ENCODE peak calls at places on chromosomes 11 and 22, in ten cellular contexts. One of them, this sample, is unnamed.

GRCh38 chr11:95088946-95089619 is 563 bp upstream of the ENDOD1 start:
- DNase-seq in activated CD4-positive, CD25-positive, alpha-beta regulatory T cell treated with anti-CD3 and anti-CD28 coated beads, Interleukin-2, amount 50 U/mL, for 72 hours: no peak
- DNase-seq in NCI-H1930: no peak
- DNase-seq in activated effector memory CD4-positive, alpha-beta T cell treated with Interleukin-2 at 50 U/mL for 16 hours: no peak
- DNase-seq in cardiac fibroblast: no peak
- DNase-seq in activated CD8-positive, alpha-beta memory T cell treated with anti-CD3 and anti-CD28 coated beads, Interleukin-2, amount 10 ng/mL, durations not matched to agents 7 days and 5 days: peak
- DNase-seq in GM12865: peak
- DNase-seq in T-helper 17 cell: no peak
- DNase-seq in GM19239: no peak
- DNase-seq in T follicular helper cell: no peak
- DNase-seq in this sample: no peak

GRCh38 chr11:104524276-104524675 is 360.3 kb upstream of the PDGFD start:
- DNase-seq in GM12865: no peak
- DNase-seq in T-helper 17 cell: no peak
- DNase-seq in cardiac fibroblast: peak
- DNase-seq in T follicular helper cell: no peak
- DNase-seq in GM19239: no peak
- DNase-seq in activated effector memory CD4-positive, alpha-beta T cell treated with Interleukin-2 at 50 U/mL for 16 hours: no peak
- DNase-seq in activated CD4-positive, CD25-positive, alpha-beta regulatory T cell treated with anti-CD3 and anti-CD28 coated beads, Interleukin-2, amount 50 U/mL, for 72 hours: no peak
- DNase-seq in NCI-H1930: no peak
- DNase-seq in activated CD8-positive, alpha-beta memory T cell treated with anti-CD3 and anti-CD28 coated beads, Interleukin-2, amount 10 ng/mL, durations not matched to agents 7 days and 5 days: no peak
- DNase-seq in this sample: no peak

GRCh38 chr11:35182317-35182939 is 43.5 kb downstream of the CD44 start:
- DNase-seq in activated CD8-positive, alpha-beta memory T cell treated with anti-CD3 and anti-CD28 coated beads, Interleukin-2, amount 10 ng/mL, durations not matched to agents 7 days and 5 days: no peak
- DNase-seq in T-helper 17 cell: no peak
- DNase-seq in GM12865: peak
- DNase-seq in T follicular helper cell: no peak
- DNase-seq in GM19239: peak
- DNase-seq in cardiac fibroblast: no peak
- DNase-seq in activated CD4-positive, CD25-positive, alpha-beta regulatory T cell treated with anti-CD3 and anti-CD28 coated beads, Interleukin-2, amount 50 U/mL, for 72 hours: no peak
- DNase-seq in activated effector memory CD4-positive, alpha-beta T cell treated with Interleukin-2 at 50 U/mL for 16 hours: no peak
- DNase-seq in NCI-H1930: no peak
- DNase-seq in this sample: no peak

GRCh38 chr11:8905528-8906165 is 5.3 kb upstream of the AKIP1 start:
- DNase-seq in NCI-H1930: no peak
- DNase-seq in cardiac fibroblast: peak
- DNase-seq in activated CD4-positive, CD25-positive, alpha-beta regulatory T cell treated with anti-CD3 and anti-CD28 coated beads, Interleukin-2, amount 50 U/mL, for 72 hours: no peak
- DNase-seq in activated effector memory CD4-positive, alpha-beta T cell treated with Interleukin-2 at 50 U/mL for 16 hours: no peak
- DNase-seq in GM12865: no peak
- DNase-seq in GM19239: no peak
- DNase-seq in T-helper 17 cell: no peak
- DNase-seq in T follicular helper cell: no peak
- DNase-seq in activated CD8-positive, alpha-beta memory T cell treated with anti-CD3 and anti-CD28 coated beads, Interleukin-2, amount 10 ng/mL, durations not matched to agents 7 days and 5 days: no peak
- DNase-seq in this sample: no peak

GRCh38 chr22:32708835-32709234 is 92.7 kb upstream of the TIMP3 start:
- DNase-seq in activated CD8-positive, alpha-beta memory T cell treated with anti-CD3 and anti-CD28 coated beads, Interleukin-2, amount 10 ng/mL, durations not matched to agents 7 days and 5 days: no peak
- DNase-seq in activated effector memory CD4-positive, alpha-beta T cell treated with Interleukin-2 at 50 U/mL for 16 hours: no peak
- DNase-seq in NCI-H1930: no peak
- DNase-seq in cardiac fibroblast: peak
- DNase-seq in activated CD4-positive, CD25-positive, alpha-beta regulatory T cell treated with anti-CD3 and anti-CD28 coated beads, Interleukin-2, amount 50 U/mL, for 72 hours: no peak
- DNase-seq in T-helper 17 cell: no peak
- DNase-seq in GM12865: no peak
- DNase-seq in GM19239: no peak
- DNase-seq in T follicular helper cell: no peak
- DNase-seq in this sample: no peak

GRCh38 chr11:123139206-123139605 is 55.8 kb downstream of the CLMP start:
- DNase-seq in activated effector memory CD4-positive, alpha-beta T cell treated with Interleukin-2 at 50 U/mL for 16 hours: no peak
- DNase-seq in NCI-H1930: no peak
- DNase-seq in GM12865: no peak
- DNase-seq in cardiac fibroblast: no peak
- DNase-seq in T-helper 17 cell: no peak
- DNase-seq in GM19239: no peak
- DNase-seq in activated CD8-positive, alpha-beta memory T cell treated with anti-CD3 and anti-CD28 coated beads, Interleukin-2, amount 10 ng/mL, durations not matched to agents 7 days and 5 days: no peak
- DNase-seq in T follicular helper cell: no peak
- DNase-seq in activated CD4-positive, CD25-positive, alpha-beta regulatory T cell treated with anti-CD3 and anti-CD28 coated beads, Interleukin-2, amount 50 U/mL, for 72 hours: no peak
- DNase-seq in this sample: no peak

GRCh38 chr22:44683881-44684280 is 18.1 kb upstream of the PRR5 start:
- DNase-seq in cardiac fibroblast: no peak
- DNase-seq in activated CD8-positive, alpha-beta memory T cell treated with anti-CD3 and anti-CD28 coated beads, Interleukin-2, amount 10 ng/mL, durations not matched to agents 7 days and 5 days: no peak
- DNase-seq in activated CD4-positive, CD25-positive, alpha-beta regulatory T cell treated with anti-CD3 and anti-CD28 coated beads, Interleukin-2, amount 50 U/mL, for 72 hours: no peak
- DNase-seq in GM12865: no peak
- DNase-seq in T-helper 17 cell: no peak
- DNase-seq in activated effector memory CD4-positive, alpha-beta T cell treated with Interleukin-2 at 50 U/mL for 16 hours: no peak
- DNase-seq in NCI-H1930: no peak
- DNase-seq in GM19239: no peak
- DNase-seq in T follicular helper cell: no peak
- DNase-seq in this sample: no peak

GRCh38 chr22:41939981-41940852 is 6.7 kb downstream of the CENPM start:
- DNase-seq in cardiac fibroblast: no peak
- DNase-seq in NCI-H1930: no peak
- DNase-seq in T-helper 17 cell: peak
- DNase-seq in T follicular helper cell: peak
- DNase-seq in activated CD8-positive, alpha-beta memory T cell treated with anti-CD3 and anti-CD28 coated beads, Interleukin-2, amount 10 ng/mL, durations not matched to agents 7 days and 5 days: peak
- DNase-seq in activated CD4-positive, CD25-positive, alpha-beta regulatory T cell treated with anti-CD3 and anti-CD28 coated beads, Interleukin-2, amount 50 U/mL, for 72 hours: peak
- DNase-seq in GM19239: no peak
- DNase-seq in activated effector memory CD4-positive, alpha-beta T cell treated with Interleukin-2 at 50 U/mL for 16 hours: peak
- DNase-seq in GM12865: peak
- DNase-seq in this sample: no peak

GRCh38 chr11:46308632-46309419 is 31.4 kb downstream of the CREB3L1 start:
- DNase-seq in activated effector memory CD4-positive, alpha-beta T cell treated with Interleukin-2 at 50 U/mL for 16 hours: peak
- DNase-seq in activated CD4-positive, CD25-positive, alpha-beta regulatory T cell treated with anti-CD3 and anti-CD28 coated beads, Interleukin-2, amount 50 U/mL, for 72 hours: peak
- DNase-seq in GM12865: peak
- DNase-seq in activated CD8-positive, alpha-beta memory T cell treated with anti-CD3 and anti-CD28 coated beads, Interleukin-2, amount 10 ng/mL, durations not matched to agents 7 days and 5 days: peak
- DNase-seq in cardiac fibroblast: peak
- DNase-seq in NCI-H1930: peak
- DNase-seq in T follicular helper cell: peak
- DNase-seq in GM19239: peak
- DNase-seq in T-helper 17 cell: peak
- DNase-seq in this sample: no peak

GRCh38 chr22:45710469-45710868 is 38.8 kb downstream of the ATXN10 start:
- DNase-seq in T follicular helper cell: no peak
- DNase-seq in GM12865: no peak
- DNase-seq in T-helper 17 cell: no peak
- DNase-seq in activated effector memory CD4-positive, alpha-beta T cell treated with Interleukin-2 at 50 U/mL for 16 hours: no peak
- DNase-seq in NCI-H1930: no peak
- DNase-seq in activated CD8-positive, alpha-beta memory T cell treated with anti-CD3 and anti-CD28 coated beads, Interleukin-2, amount 10 ng/mL, durations not matched to agents 7 days and 5 days: no peak
- DNase-seq in cardiac fibroblast: no peak
- DNase-seq in GM19239: no peak
- DNase-seq in activated CD4-positive, CD25-positive, alpha-beta regulatory T cell treated with anti-CD3 and anti-CD28 coated beads, Interleukin-2, amount 50 U/mL, for 72 hours: no peak
- DNase-seq in this sample: no peak